ENCODE peak calls at places on chromosomes 1 and 21, in ten cellular contexts. L is NCI-H1048; K is NCI-H1436; W is activated naive CD8-positive, alpha-beta T cell treated with anti-CD3 and anti-CD28 coated beads, Interleukin-2, amount 50 U/mL, for 16 hours; Z is kidney; O is stimulated activated naive CD8-positive, alpha-beta T cell treated with anti-CD3 and anti-CD28 coated beads, Interleukin-15, Interleukin-2, amounts not matched to agents 100 U/mL and 50 U/mL, for 24 hours; P is astrocyte of the cerebellum; U is NB4; V is amniotic epithelial cell; S is posterior cingulate gyrus. A is an unnamed sample.

GRCh38 chr1:24859063-24860010 is 70.7 kb downstream of the RUNX3 start:
- DNase-seq in L (no peak), V (no peak), W (no peak), K (no peak), S (no peak), P (no peak), U (no peak), Z (no peak), O (no peak), A (no peak)

GRCh38 chr1:7262611-7263010 is 477.4 kb downstream of the CAMTA1 start:
- DNase-seq in L (no peak), P (no peak), S (peak; percentile 78), U (no peak), K (peak; percentile 49), W (no peak), O (no peak), Z (no peak), V (no peak), A (no peak)

GRCh38 chr1:246788895-246789338 is 64.7 kb downstream of the SCCPDH start:
- DNase-seq in L (no peak), K (no peak), Z (peak; percentile 52), W (no peak), P (no peak), O (no peak), S (no peak), U (peak; percentile 81), V (peak; percentile 41), A (no peak)

GRCh38 chr1:211920141-211920572 is 89.6 kb upstream of the LPGAT1 start:
- DNase-seq in L (no peak), U (no peak), Z (no peak), S (no peak), V (peak; percentile 88), K (no peak), W (no peak), O (no peak), P (no peak), A (peak; percentile 81)

GRCh38 chr1:208243522-208243850 is 698 bp downstream of the PLXNA2 start:
- DNase-seq in P (no peak), U (peak; percentile 40), V (no peak), W (no peak), O (peak; percentile 34), K (no peak), S (no peak), Z (peak; percentile 78), L (no peak), A (no peak)

GRCh38 chr1:45552309-45552708 is 1.7 kb downstream of the AKR1A1 start:
- DNase-seq in Z (no peak), U (no peak), O (no peak), L (no peak), P (no peak), V (no peak), W (no peak), K (peak; percentile 20), S (peak; percentile 1), A (no peak)

GRCh38 chr1:26045712-26046312 is at the start of gene SLC30A2:
- DNase-seq in P (no peak), W (no peak), U (no peak), Z (no peak), O (no peak), S (peak; percentile 57), V (no peak), L (no peak), K (no peak), A (no peak)

GRCh38 chr1:4961935-4962645 is 307.7 kb downstream of the AJAP1 start:
- DNase-seq in P (no peak), W (no peak), Z (no peak), U (no peak), O (no peak), K (no peak), L (no peak), V (no peak), S (peak; percentile 24), A (no peak)

GRCh38 chr1:157137773-157138219 is 399 bp downstream of the ETV3 start:
- DNase-seq in Z (no peak), W (no peak), O (no peak), V (no peak), L (no peak), S (peak; percentile 87), U (no peak), P (no peak), K (no peak), A (no peak)

GRCh38 chr1:24364975-24365678 is 46.0 kb downstream of the GRHL3 start:
- DNase-seq in K (no peak), V (peak; percentile 79), L (no peak), Z (no peak), S (peak; percentile 67), U (peak; percentile 87), W (no peak), P (peak; percentile 84), O (peak; percentile 48), A (peak; percentile 82)

GRCh38 chr1:81607086-81607485 is 193.6 kb upstream of the ADGRL2 start:
- DNase-seq in L (no peak), S (no peak), P (no peak), O (no peak), V (no peak), W (no peak), K (no peak), U (no peak), Z (no peak), A (no peak)

GRCh38 chr1:203046984-203047630 is 20.8 kb downstream of the PPFIA4 start:
- DNase-seq in V (peak; percentile 87), O (no peak), W (no peak), L (no peak), P (peak; percentile 18), K (no peak), Z (peak; percentile 49), S (peak; percentile 74), U (peak; percentile 45), A (peak; percentile 84)

GRCh38 chr1:111372336-111372965 is 55.1 kb downstream of the OVGP1 start:
- DNase-seq in W (no peak), V (no peak), P (no peak), U (no peak), O (no peak), K (no peak), Z (no peak), S (peak; percentile 87), L (no peak), A (no peak)

GRCh38 chr1:6001992-6002576 is 9.9 kb upstream of the NPHP4 start:
- DNase-seq in L (no peak), K (peak; percentile 61), S (peak; percentile 89), P (no peak), O (no peak), U (no peak), W (no peak), Z (peak; percentile 63), V (no peak), A (no peak)

GRCh38 chr1:54256756-54257155 is 56.8 kb downstream of the MRPL37 start:
- DNase-seq in W (no peak), K (no peak), O (no peak), S (no peak), Z (no peak), U (no peak), P (no peak), V (no peak), L (no peak), A (no peak)

GRCh38 chr1:30321216-30321910 is 402.0 kb downstream of the MATN1 start:
- DNase-seq in U (no peak), O (no peak), K (peak; percentile 11), L (no peak), S (no peak), Z (no peak), V (no peak), P (no peak), W (no peak), A (no peak)

GRCh38 chr1:183761871-183762270 is 43.0 kb upstream of the RGL1 start:
- DNase-seq in W (no peak), Z (no peak), O (no peak), U (no peak), L (no peak), S (no peak), K (no peak), V (peak; percentile 78), P (peak; percentile 78), A (no peak)

GRCh38 chr1:176552217-176552974 is 89.4 kb downstream of the PAPPA2 start:
- DNase-seq in V (no peak), L (no peak), S (no peak), O (no peak), U (no peak), W (no peak), K (no peak), P (no peak), Z (no peak), A (no peak)

GRCh38 chr21:42261832-42262200 is 42.9 kb downstream of the ABCG1 start:
- DNase-seq in W (no peak), U (no peak), L (no peak), O (no peak), P (no peak), Z (no peak), S (no peak), V (no peak), K (peak; percentile 27), A (no peak)

GRCh38 chr1:64966158-64966963 is at the start of gene JAK1:
- DNase-seq in S (peak; percentile 98), K (peak; percentile 83), Z (peak; percentile 97), P (peak; percentile 32), L (peak; percentile 54), U (peak; percentile 84), V (peak; percentile 67), W (peak; percentile 73), O (peak; percentile 94), A (peak; percentile 81)

GRCh38 chr1:156847591-156848460 is 11.1 kb downstream of the INSRR start:
- DNase-seq in K (no peak), O (no peak), U (no peak), P (no peak), L (no peak), Z (no peak), S (peak; percentile 39), V (no peak), W (no peak), A (no peak)

GRCh38 chr1:116521186-116521585 is 49.6 kb downstream of the CD58 start:
- DNase-seq in S (no peak), O (no peak), L (no peak), U (peak; percentile 30), K (no peak), V (peak; percentile 12), P (no peak), W (no peak), Z (no peak), A (peak; percentile 66)

GRCh38 chr1:247360991-247361721 is 29.5 kb upstream of the ZNF496 start:
- DNase-seq in V (peak; percentile 58), W (no peak), Z (peak; percentile 82), S (peak; percentile 90), O (no peak), L (no peak), P (no peak), U (no peak), K (no peak), A (no peak)

GRCh38 chr1:207798847-207799246 is 47.0 kb downstream of the CD46 start:
- DNase-seq in O (no peak), U (peak; percentile 63), K (no peak), Z (peak; percentile 53), S (peak; percentile 85), L (no peak), V (peak; percentile 58), W (no peak), P (peak; percentile 18), A (peak; percentile 33)

GRCh38 chr1:69513621-69514020 is 54.1 kb upstream of the LRRC7 start:
- DNase-seq in L (no peak), P (no peak), O (no peak), Z (no peak), K (no peak), W (no peak), V (peak; percentile 40), S (no peak), U (no peak), A (peak; percentile 22)

GRCh38 chr1:169914534-169914933 is 20.8 kb upstream of the SCYL3 start:
- DNase-seq in W (no peak), U (no peak), L (no peak), K (no peak), Z (no peak), S (no peak), O (no peak), V (peak; percentile 11), P (no peak), A (no peak)

GRCh38 chr1:236465959-236466303 is 57.9 kb upstream of the LGALS8 start:
- DNase-seq in Z (no peak), P (no peak), W (no peak), V (no peak), U (no peak), K (no peak), S (no peak), L (no peak), O (no peak), A (no peak)

GRCh38 chr1:211323156-211324063 is 3.2 kb upstream of the TRAF5 start:
- DNase-seq in Z (no peak), K (peak; percentile 75), S (no peak), P (peak; percentile 37), O (peak; percentile 66), U (peak; percentile 79), W (no peak), L (peak; percentile 38), V (peak; percentile 51), A (peak; percentile 72)

A was measured in mesenchymal stem cell.